ENCODE peak calls at places on chromosome 5, in ten cellular contexts. L is lower lobe of right lung, E is neural crest cell, Q is BE2C, A is fibroblast of mammary gland, G is esophagus squamous epithelium, N is B cell, Y is psoas muscle, F is GM13977, P is left lung. W is an unnamed sample.
A peak's percentile ranks its signal among the peaks of the same experiment; 100 is the strongest.

GRCh38 chr5:54234304-54234938 is 76.0 kb downstream of the ARL15 start:
- DNase-seq in Q (no peak), A (peak; percentile 61), Y (no peak), L (no peak), E (no peak), P (no peak), G (no peak), N (no peak), F (peak; percentile 48), W (no peak)

GRCh38 chr5:10663531-10664183 is 97.4 kb downstream of the DAP start:
- DNase-seq in E (no peak), P (peak; percentile 39), F (no peak), N (no peak), A (peak; percentile 64), G (no peak), L (no peak), Y (no peak), Q (peak; percentile 75), W (no peak)

GRCh38 chr5:43073597-43074546 is 33.8 kb upstream of the ANXA2R start:
- DNase-seq in F (peak; percentile 59), Y (no peak), A (peak; percentile 58), P (no peak), N (peak; percentile 50), L (no peak), Q (peak; percentile 58), G (no peak), E (no peak), W (peak; percentile 60)

GRCh38 chr5:62312036-62312435 is 6.0 kb downstream of the KIF2A start:
- DNase-seq in Y (no peak), G (no peak), N (no peak), E (no peak), Q (no peak), A (peak; percentile 33), L (no peak), F (no peak), P (no peak), W (no peak)

GRCh38 chr5:53819482-53819881 is 259.0 kb downstream of the NDUFS4 start:
- DNase-seq in N (no peak), P (no peak), A (no peak), L (no peak), G (no peak), E (no peak), F (no peak), Q (peak; percentile 24), Y (no peak), W (no peak)

GRCh38 chr5:139904566-139905400 is 109.2 kb downstream of the PSD2 start:
- DNase-seq in N (no peak), Q (peak; percentile 46), E (no peak), G (no peak), L (no peak), A (peak; percentile 2), F (peak; percentile 50), Y (no peak), P (no peak), W (no peak)

GRCh38 chr5:103465891-103466290 is 96.7 kb downstream of the NUDT12 start:
- DNase-seq in P (no peak), F (no peak), Y (no peak), Q (no peak), G (no peak), E (no peak), N (no peak), L (no peak), A (peak; percentile 26), W (no peak)

GRCh38 chr5:174520420-174521396 is 203.7 kb upstream of the MSX2 start:
- DNase-seq in P (no peak), Y (no peak), Q (peak; percentile 49), N (no peak), G (no peak), L (no peak), A (no peak), F (no peak), E (peak; percentile 20), W (no peak)

GRCh38 chr5:179697993-179698934 is 503 bp upstream of the CANX start:
- DNase-seq in E (peak; percentile 97), G (peak; percentile 98), Y (peak; percentile 99), F (peak; percentile 100), Q (peak; percentile 99), N (peak; percentile 99), A (peak; percentile 99), L (peak; percentile 99), P (peak; percentile 99), W (peak; percentile 99)

GRCh38 chr5:83265318-83265717 is 188.0 kb downstream of the XRCC4 start:
- DNase-seq in Y (no peak), P (no peak), F (no peak), L (no peak), Q (peak; percentile 63), N (no peak), E (no peak), G (no peak), A (no peak), W (no peak)

GRCh38 chr5:31531543-31531887 is 378 bp downstream of the DROSHA start:
- DNase-seq in G (no peak), P (peak; percentile 83), Y (peak; percentile 23), N (no peak), Q (peak; percentile 41), E (peak; percentile 8), A (peak; percentile 10), L (peak; percentile 53), F (peak; percentile 37), W (no peak)

GRCh38 chr5:157672976-157673375 is 1.6 kb downstream of the C5orf52 start:
- DNase-seq in L (no peak), P (no peak), A (no peak), F (no peak), G (no peak), E (no peak), Y (no peak), N (no peak), Q (no peak), W (no peak)

GRCh38 chr5:121273818-121274433 is 577.8 kb upstream of the FTMT start:
- DNase-seq in L (no peak), A (peak; percentile 94), E (no peak), G (no peak), P (no peak), Y (no peak), F (no peak), N (no peak), Q (peak; percentile 43), W (no peak)

GRCh38 chr5:28896949-28897348 is 1858.6 kb upstream of the CDH9 start:
- DNase-seq in N (no peak), P (no peak), A (no peak), E (no peak), Q (no peak), G (no peak), F (no peak), Y (no peak), L (no peak), W (no peak)

GRCh38 chr5:53537711-53538110 is 22.7 kb upstream of the NDUFS4 start:
- DNase-seq in F (no peak), L (no peak), Q (no peak), G (no peak), N (no peak), Y (no peak), E (no peak), P (no peak), A (peak; percentile 31), W (no peak)

DNA sequence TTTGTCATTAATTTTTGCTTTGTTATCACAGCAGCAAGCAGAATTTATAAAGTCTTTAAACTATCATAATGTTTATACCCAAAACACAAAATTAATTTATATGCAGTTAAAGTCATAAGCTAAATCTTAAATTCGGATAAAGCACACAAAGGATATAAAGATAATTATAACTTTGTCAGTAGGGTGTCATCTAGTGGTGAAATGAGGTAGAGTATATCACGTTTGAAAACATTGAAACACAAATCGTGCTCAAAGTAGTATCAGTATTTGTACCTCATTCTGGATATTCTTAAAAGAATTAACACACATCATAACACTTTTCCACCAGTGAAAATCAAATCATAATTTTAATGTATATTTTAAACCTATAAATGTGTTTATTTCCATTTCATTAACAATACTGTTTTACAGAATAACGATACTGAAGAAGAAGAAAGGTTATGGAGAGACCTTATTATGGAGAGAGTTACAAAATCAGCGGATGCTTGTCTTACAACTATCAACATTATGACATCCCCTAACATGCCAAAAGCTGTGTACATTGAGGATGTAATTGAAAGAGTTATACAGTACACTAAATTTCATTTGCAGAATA is 129.5 kb downstream of the NIPBL start:
- DNase-seq in G (no peak), Q (no peak), F (peak; percentile 18), Y (no peak), A (peak; percentile 45), P (no peak), L (no peak), N (no peak), E (no peak), W (no peak)
- TF ChIP-seq CTCF in G (peak; percentile 51), Q (peak; percentile 57), F (peak; percentile 47), Y (peak; percentile 69), A (peak; percentile 65), P (peak; percentile 38), L (peak; percentile 59), N (peak; percentile 66), E (peak; percentile 72), W (peak; percentile 35)

GRCh38 chr5:77893225-77893860 is 117.2 kb upstream of the TBCA start:
- DNase-seq in L (no peak), G (no peak), Q (peak; percentile 51), Y (no peak), A (peak; percentile 99), F (no peak), N (no peak), E (no peak), P (no peak), W (no peak)
- TF ChIP-seq CTCF in L (no peak), G (no peak), Q (no peak), Y (no peak), A (no peak), F (no peak), N (no peak), E (no peak), P (no peak), W (no peak)

GRCh38 chr5:439181-439580 is 3.8 kb upstream of the EXOC3 start:
- DNase-seq in G (no peak), A (no peak), Y (no peak), P (no peak), E (no peak), Q (no peak), L (no peak), N (no peak), F (no peak), W (no peak)
- TF ChIP-seq CTCF in G (no peak), A (no peak), Y (no peak), P (no peak), E (no peak), Q (no peak), L (no peak), N (no peak), F (no peak), W (no peak)

GRCh38 chr5:116037236-116037822 is 5.1 kb downstream of the ARL14EPL start:
- DNase-seq in F (no peak), L (no peak), P (no peak), G (no peak), N (no peak), E (no peak), Y (no peak), A (peak; percentile 29), Q (no peak), W (no peak)

GRCh38 chr5:116035123-116035522 is 2.9 kb downstream of the ARL14EPL start:
- DNase-seq in L (no peak), A (no peak), F (no peak), N (no peak), Q (no peak), E (no peak), Y (no peak), G (no peak), P (no peak), W (no peak)

GRCh38 chr5:116032991-116033390 is 719 bp downstream of the ARL14EPL start:
- DNase-seq in L (no peak), F (no peak), A (no peak), Q (no peak), P (no peak), N (no peak), E (no peak), G (no peak), Y (no peak), W (no peak)

GRCh38 chr5:116032094-116032517 is at the start of gene ARL14EPL:
- DNase-seq in P (no peak), L (peak; percentile 56), G (no peak), Q (peak; percentile 31), N (peak; percentile 60), Y (peak; percentile 27), E (no peak), A (peak; percentile 90), F (peak; percentile 17), W (peak; percentile 78)
- TF ChIP-seq CTCF in P (no peak), L (peak; percentile 33), G (no peak), Q (peak; percentile 36), N (peak; percentile 32), Y (peak; percentile 5), E (peak; percentile 23), A (peak; percentile 42), F (peak; percentile 43), W (no peak)